ENCODE peak calls at places on chromosomes 5 and 9, in seven cellular contexts. Y is ovary; P is lung; J is uterus; X is CD8-positive, alpha-beta memory T cell; K is tibial artery; O is CD4-positive, alpha-beta T cell. I is an unnamed sample.

GRCh38 chr5:138661991-138662434 is 86.8 kb upstream of the HSPA9 start:
- DNase-seq in Y (no peak), P (no peak), J (no peak), X (no peak), K (no peak), O (no peak), I (no peak)

GRCh38 chr5:112576298-112576925 is 157.3 kb upstream of the EPB41L4A start:
- DNase-seq in Y (no peak), P (no peak), J (no peak), X (no peak), K (no peak), O (no peak), I (no peak)

GRCh38 chr5:61342066-61342465 is 10.0 kb downstream of the ZSWIM6 start:
- DNase-seq in Y (no peak), P (no peak), J (no peak), X (no peak), K (no peak), O (no peak), I (no peak)

GRCh38 chr5:7397005-7397546 is 1.1 kb downstream of the ADCY2 start:
- DNase-seq in Y (no peak), P (no peak), J (no peak), X (no peak), K (no peak), O (no peak), I (no peak)

GRCh38 chr5:36552626-36553393 is 53.6 kb upstream of the SLC1A3 start:
- DNase-seq in Y (no peak), P (no peak), J (no peak), X (no peak), K (no peak), O (no peak), I (no peak)

GRCh38 chr9:71743217-71743705 is 25.1 kb downstream of the CEMIP2 start:
- DNase-seq in Y (no peak), P (no peak), J (no peak), X (no peak), K (no peak), O (no peak), I (no peak)

GRCh38 chr9:79201641-79202040 is 370.1 kb upstream of the TLE4 start:
- DNase-seq in Y (no peak), P (no peak), J (no peak), X (no peak), K (no peak), O (no peak), I (no peak)

GRCh38 chr5:132655821-132656773 is 1.9 kb upstream of the IL13 start:
- DNase-seq in Y (no peak), P (no peak), J (no peak), X (no peak), K (no peak), O (no peak), I (no peak)

GRCh38 chr5:51043740-51044139 is 339.5 kb upstream of the ISL1 start:
- DNase-seq in Y (no peak), P (no peak), J (no peak), X (no peak), K (no peak), O (no peak), I (no peak)

GRCh38 chr9:91207889-91208651 is 153.6 kb downstream of the AUH start:
- DNase-seq in Y (no peak), P (no peak), J (no peak), X (no peak), K (no peak), O (no peak), I (no peak)

GRCh38 chr9:127049581-127049980 is 72.9 kb downstream of the ANGPTL2 start:
- DNase-seq in Y (no peak), P (no peak), J (no peak), X (no peak), K (peak; percentile 43), O (no peak), I (no peak)

GRCh38 chr5:76716456-76717157 is 681 bp downstream of the F2R start:
- DNase-seq in Y (no peak), P (no peak), J (no peak), X (no peak), K (no peak), O (no peak), I (no peak)

GRCh38 chr5:127699416-127699815 is 3.8 kb upstream of the CCDC192 start:
- DNase-seq in Y (no peak), P (no peak), J (no peak), X (no peak), K (no peak), O (no peak), I (no peak)

GRCh38 chr9:94741856-94742255 is 15.4 kb downstream of the AOPEP start:
- DNase-seq in Y (no peak), P (no peak), J (no peak), X (no peak), K (no peak), O (no peak), I (no peak)

GRCh38 chr9:94745806-94746540 is 19.5 kb downstream of the AOPEP start:
- DNase-seq in Y (no peak), P (no peak), J (no peak), X (no peak), K (no peak), O (no peak), I (no peak)

GRCh38 chr9:94743035-94743954 is 16.8 kb downstream of the AOPEP start:
- DNase-seq in Y (no peak), P (peak; percentile 28), J (no peak), X (no peak), K (no peak), O (no peak), I (no peak)

GRCh38 chr9:94746541-94747505 is 20.3 kb downstream of the AOPEP start:
- DNase-seq in Y (no peak), P (no peak), J (no peak), X (no peak), K (no peak), O (no peak), I (no peak)
- H3K9me3 ChIP-seq in Y (no peaks in the 10 kb centered on the region), P (peaks cover 4% of the 10 kb centered on the region), J (peaks cover 9% of the 10 kb centered on the region), X (peaks cover 9% of the 10 kb centered on the region), K (peaks cover 10% of the 10 kb centered on the region), O (peaks cover 12% of the 10 kb centered on the region), I (no peaks in the 10 kb centered on the region)

GRCh38 chr9:113042884-113043657 is 13.5 kb downstream of the ZFP37 start:
- DNase-seq in Y (no peak), P (no peak), J (no peak), X (no peak), K (no peak), O (no peak), I (no peak)
- H3K9me3 ChIP-seq in Y (peaks cover 48% of the 10 kb centered on the region), P (peaks cover 71% of the 10 kb centered on the region), J (peaks cover 94% of the 10 kb centered on the region), X (peaks cover 59% of the 10 kb centered on the region), K (peaks cover 98% of the 10 kb centered on the region), O (peaks cover 95% of the 10 kb centered on the region), I (peaks cover 43% of the 10 kb centered on the region)

GRCh38 chr9:111542497-111543254 is 17.7 kb downstream of the ZNF483 start:
- DNase-seq in Y (no peak), P (no peak), J (no peak), X (no peak), K (no peak), O (no peak), I (no peak)

DNA sequence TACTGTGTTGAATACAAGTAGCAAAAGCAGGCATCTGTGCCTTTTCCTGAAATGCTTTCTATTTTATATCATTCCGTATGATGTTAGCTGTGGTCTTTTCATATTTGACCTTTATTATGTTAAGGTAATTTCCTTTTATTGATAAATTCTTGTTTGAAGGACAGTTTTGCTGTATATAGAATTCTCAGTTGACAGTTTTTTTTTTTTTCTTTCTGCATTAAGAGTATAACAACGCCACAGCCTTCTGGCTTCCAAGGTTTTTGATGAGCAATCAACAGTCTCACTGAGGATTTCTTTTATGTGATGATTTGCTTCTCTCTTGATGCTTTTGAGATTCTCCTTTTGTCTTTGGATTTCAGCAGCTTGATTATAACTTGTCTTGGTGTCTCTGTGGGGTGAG is 23.6 kb downstream of the ZNF483 start:
- DNase-seq in Y (no peak), P (no peak), J (no peak), X (no peak), K (no peak), O (no peak), I (no peak)
- H3K9me3 ChIP-seq in Y (peaks cover 29% of the 10 kb centered on the region), P (peaks cover 50% of the 10 kb centered on the region), J (peaks cover 84% of the 10 kb centered on the region), X (peaks cover 45% of the 10 kb centered on the region), K (peaks cover 100% of the 10 kb centered on the region), O (peaks cover 84% of the 10 kb centered on the region), I (peaks cover 34% of the 10 kb centered on the region)

DNA sequence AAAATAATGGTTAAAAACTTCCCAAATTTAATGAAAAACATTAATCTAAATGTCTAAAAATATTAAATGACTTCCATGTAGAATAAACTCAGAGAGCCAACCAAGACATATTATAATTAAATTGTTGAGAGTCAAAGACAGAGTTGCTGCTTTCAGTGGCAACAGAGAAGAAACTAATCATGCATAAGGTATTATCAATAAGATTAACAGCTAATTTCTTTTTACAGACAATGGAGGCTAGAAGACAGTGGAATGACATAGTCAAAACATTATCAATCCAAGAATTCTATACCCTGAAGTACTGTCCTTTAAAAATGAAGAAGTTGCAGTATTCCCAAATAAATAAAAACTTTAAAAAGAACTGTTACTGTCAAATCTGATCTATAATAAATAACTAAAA is 268.7 kb downstream of the IRX2 start:
- DNase-seq in Y (no peak), P (no peak), J (no peak), X (no peak), K (no peak), O (no peak), I (no peak)
- H3K9me3 ChIP-seq in Y (no peaks in the 10 kb centered on the region), P (peaks cover 7% of the 10 kb centered on the region), J (no peaks in the 10 kb centered on the region), X (no peaks in the 10 kb centered on the region), K (peaks cover 10% of the 10 kb centered on the region), O (peaks cover 13% of the 10 kb centered on the region), I (no peaks in the 10 kb centered on the region)

GRCh38 chr9:135649508-135649907 is 10.2 kb upstream of the GLT6D1 start:
- DNase-seq in Y (no peak), P (no peak), J (no peak), X (no peak), K (no peak), O (no peak), I (no peak)
- H3K9me3 ChIP-seq in Y (peaks cover 3% of the 10 kb centered on the region), P (peaks cover 22% of the 10 kb centered on the region), J (peaks cover 7% of the 10 kb centered on the region), X (peaks cover 5% of the 10 kb centered on the region), K (peaks cover 44% of the 10 kb centered on the region), O (peaks cover 38% of the 10 kb centered on the region), I (peaks cover 13% of the 10 kb centered on the region)

GRCh38 chr5:179054876-179055275 is 5.3 kb upstream of the ZNF354C start:
- DNase-seq in Y (no peak), P (no peak), J (no peak), X (no peak), K (no peak), O (no peak), I (no peak)
- H3K9me3 ChIP-seq in Y (no peaks in the 10 kb centered on the region), P (no peaks in the 10 kb centered on the region), J (no peaks in the 10 kb centered on the region), X (no peaks in the 10 kb centered on the region), K (no peaks in the 10 kb centered on the region), O (no peaks in the 10 kb centered on the region), I (no peaks in the 10 kb centered on the region)

I was measured in T-helper 17 cell.